ENCODE peak calls at places on chromosomes 13 and 19, in eight cellular contexts. F is cardiac fibroblast; W is globus pallidus; G is AG08395; I is NCI-H1105; L is RPMI7951; Y is stimulated activated CD4-positive, alpha-beta T cell treated with anti-CD3 and anti-CD28 coated beads, Interleukin-2, amount 100 ng/mL, for 48 hours; R is T-helper 2 cell. C is an unnamed sample.

GRCh38 chr13:93116809-93117208 is 109.8 kb upstream of the GPC6 start:
- DNase-seq in W (no peak), Y (no peak), L (no peak), G (no peak), F (no peak), I (no peak), R (no peak), C (no peak)

GRCh38 chr13:45918597-45918996 is 67.0 kb upstream of the SIAH3 start:
- DNase-seq in R (no peak), W (no peak), I (no peak), G (no peak), Y (no peak), F (no peak), L (no peak), C (no peak)

GRCh38 chr13:100394005-100394695 is 194.4 kb downstream of the GGACT start:
- DNase-seq in Y (no peak), G (peak), L (peak), R (no peak), F (peak), W (no peak), I (no peak), C (peak)

GRCh38 chr19:53808710-53809125 is 15.4 kb downstream of the NLRP12 start:
- DNase-seq in F (peak), R (no peak), Y (no peak), I (no peak), L (peak), G (peak), W (no peak), C (peak)

GRCh38 chr19:10420444-10421239 is at the start of gene PDE4A:
- DNase-seq in Y (peak), G (peak), R (no peak), L (no peak), I (no peak), F (peak), W (no peak), C (peak)

GRCh38 chr19:1453525-1454371 is 3.8 kb downstream of the APC2 start:
- DNase-seq in R (no peak), L (peak), I (no peak), F (peak), W (peak), G (peak), Y (no peak), C (peak)

GRCh38 chr13:89066868-89067466 is 1395.8 kb downstream of the SLITRK5 start:
- DNase-seq in W (peak), R (no peak), F (peak), G (no peak), I (no peak), Y (peak), L (peak), C (peak)

GRCh38 chr19:15412832-15413231 is 6.0 kb downstream of the AKAP8L start:
- DNase-seq in F (no peak), R (no peak), Y (no peak), W (no peak), I (no peak), G (no peak), L (no peak), C (no peak)

GRCh38 chr19:47729799-47730520 is 15.4 kb upstream of the NOP53 start:
- DNase-seq in F (peak), Y (peak), G (no peak), L (no peak), R (peak), W (no peak), I (peak), C (no peak)

GRCh38 chr13:50724438-50724837 is 119.1 kb downstream of the DLEU7 start:
- DNase-seq in L (no peak), Y (no peak), R (no peak), W (no peak), F (no peak), G (no peak), I (no peak), C (no peak)

GRCh38 chr19:10353793-10354391 is 14.5 kb upstream of the ICAM3 start:
- DNase-seq in G (no peak), Y (peak), W (no peak), L (no peak), F (peak), I (no peak), R (no peak), C (no peak)

GRCh38 chr13:28356506-28357064 is 138.3 kb downstream of the FLT1 start:
- DNase-seq in G (no peak), L (no peak), I (no peak), Y (no peak), R (no peak), F (peak), W (peak), C (no peak)

GRCh38 chr13:30713133-30713532 is 22.2 kb upstream of the ALOX5AP start:
- DNase-seq in Y (no peak), R (no peak), L (peak), F (no peak), W (peak), I (no peak), G (no peak), C (peak)

GRCh38 chr13:50094615-50095293 is 79.5 kb downstream of the KCNRG start:
- DNase-seq in I (no peak), R (no peak), F (no peak), W (no peak), L (no peak), G (no peak), Y (no peak), C (no peak)

GRCh38 chr19:37466798-37467607 is at the start of gene ZNF569:
- DNase-seq in I (peak), W (peak), L (peak), G (peak), Y (peak), R (peak), F (peak), C (peak)

GRCh38 chr19:15170345-15170744 is 30.4 kb downstream of the NOTCH3 start:
- DNase-seq in G (no peak), L (no peak), F (no peak), W (no peak), I (no peak), Y (no peak), R (no peak), C (no peak)

GRCh38 chr19:51651216-51651846 is 4.7 kb upstream of the SIGLEC14 start:
- DNase-seq in G (no peak), R (no peak), L (no peak), W (peak), I (no peak), Y (no peak), F (no peak), C (no peak)

GRCh38 chr19:5224480-5224879 is 116.1 kb downstream of the PTPRS start:
- DNase-seq in G (no peak), Y (no peak), L (no peak), W (no peak), F (no peak), R (no peak), I (no peak), C (no peak)

GRCh38 chr13:99416411-99417121 is 84.7 kb upstream of the TM9SF2 start:
- DNase-seq in R (no peak), I (no peak), L (no peak), F (no peak), W (no peak), Y (no peak), G (no peak), C (no peak)

GRCh38 chr19:33413868-33414666 is 40.6 kb downstream of the CEBPG start:
- DNase-seq in F (no peak), L (no peak), R (no peak), I (no peak), Y (no peak), G (no peak), W (no peak), C (no peak)

GRCh38 chr13:46160474-46161066 is 21.4 kb downstream of the LCP1 start:
- DNase-seq in F (peak), Y (no peak), L (peak), R (no peak), I (peak), W (peak), G (peak), C (peak)

GRCh38 chr19:1911098-1911497 is 5.9 kb downstream of the ADAT3 start:
- DNase-seq in F (no peak), W (no peak), G (no peak), L (no peak), Y (no peak), I (no peak), R (no peak), C (no peak)

GRCh38 chr13:113817860-113818691 is 45.8 kb downstream of the GAS6 start:
- DNase-seq in L (no peak), F (no peak), I (no peak), Y (no peak), W (no peak), R (no peak), G (no peak), C (no peak)

GRCh38 chr19:42850981-42851717 is 28.4 kb downstream of the PSG1 start:
- DNase-seq in F (peak), Y (no peak), L (peak), R (no peak), W (peak), G (peak), I (no peak), C (peak)

C was measured in HT1080.